ENCODE peak calls at places on chromosomes 6 and 20, in ten cellular contexts. M is body of pancreas, X is heart right ventricle, A is heart left ventricle, N is MCF 10A, C is A549, H is fibroblast of pulmonary artery, T is foreskin keratinocyte, W is kidney epithelial cell, D is endothelial cell. S is an unnamed sample.

GRCh38 chr6:38504996-38505395 is 134.7 kb downstream of the BTBD9 start:
- DNase-seq in X (no peak), C (no peak), M (no peak), H (no peak), W (no peak), D (no peak), A (no peak), N (no peak), T (peak), S (no peak)

GRCh38 chr20:46435146-46435545 is 28.7 kb upstream of the ELMO2 start:
- DNase-seq in H (no peak), D (no peak), A (no peak), C (no peak), N (no peak), W (no peak), X (no peak), M (no peak), T (no peak), S (no peak)

GRCh38 chr6:60991427-60992028 is 1294.5 kb downstream of the KHDRBS2 start:
- DNase-seq in A (no peak), X (no peak), W (no peak), M (no peak), D (no peak), H (no peak), C (no peak), T (peak), N (no peak), S (no peak)

GRCh38 chr20:51326241-51326819 is 216.2 kb downstream of the NFATC2 start:
- DNase-seq in D (peak), A (no peak), H (peak), T (peak), W (no peak), N (peak), X (no peak), M (peak), C (peak), S (peak)

GRCh38 chr20:21515300-21516179 is 1.7 kb upstream of the NKX2-2 start:
- DNase-seq in W (no peak), T (no peak), H (no peak), A (no peak), C (no peak), D (no peak), N (no peak), M (no peak), X (no peak), S (no peak)

GRCh38 chr20:38246357-38247165 is 14.0 kb downstream of the KIAA1755 start:
- DNase-seq in H (no peak), M (no peak), A (no peak), W (no peak), X (peak), N (no peak), C (no peak), T (no peak), D (no peak), S (no peak)

GRCh38 chr6:87165169-87165568 is 9.8 kb downstream of the ZNF292 start:
- DNase-seq in W (no peak), N (no peak), X (no peak), D (no peak), A (no peak), M (no peak), H (no peak), C (no peak), T (no peak), S (no peak)

GRCh38 chr6:4059115-4059777 is 19.7 kb downstream of the FAM217A start:
- DNase-seq in W (peak), C (peak), T (peak), N (peak), H (peak), A (no peak), X (no peak), D (no peak), M (no peak), S (no peak)

GRCh38 chr6:156991971-156992370 is 214.8 kb downstream of the ARID1B start:
- DNase-seq in A (no peak), D (no peak), H (no peak), T (no peak), C (no peak), N (no peak), W (no peak), M (no peak), X (no peak), S (no peak)

GRCh38 chr20:50323209-50323608 is 132.6 kb downstream of the CEBPB start:
- DNase-seq in D (no peak), W (no peak), T (no peak), C (no peak), X (no peak), A (peak), M (no peak), H (no peak), N (no peak), S (no peak)

DNA sequence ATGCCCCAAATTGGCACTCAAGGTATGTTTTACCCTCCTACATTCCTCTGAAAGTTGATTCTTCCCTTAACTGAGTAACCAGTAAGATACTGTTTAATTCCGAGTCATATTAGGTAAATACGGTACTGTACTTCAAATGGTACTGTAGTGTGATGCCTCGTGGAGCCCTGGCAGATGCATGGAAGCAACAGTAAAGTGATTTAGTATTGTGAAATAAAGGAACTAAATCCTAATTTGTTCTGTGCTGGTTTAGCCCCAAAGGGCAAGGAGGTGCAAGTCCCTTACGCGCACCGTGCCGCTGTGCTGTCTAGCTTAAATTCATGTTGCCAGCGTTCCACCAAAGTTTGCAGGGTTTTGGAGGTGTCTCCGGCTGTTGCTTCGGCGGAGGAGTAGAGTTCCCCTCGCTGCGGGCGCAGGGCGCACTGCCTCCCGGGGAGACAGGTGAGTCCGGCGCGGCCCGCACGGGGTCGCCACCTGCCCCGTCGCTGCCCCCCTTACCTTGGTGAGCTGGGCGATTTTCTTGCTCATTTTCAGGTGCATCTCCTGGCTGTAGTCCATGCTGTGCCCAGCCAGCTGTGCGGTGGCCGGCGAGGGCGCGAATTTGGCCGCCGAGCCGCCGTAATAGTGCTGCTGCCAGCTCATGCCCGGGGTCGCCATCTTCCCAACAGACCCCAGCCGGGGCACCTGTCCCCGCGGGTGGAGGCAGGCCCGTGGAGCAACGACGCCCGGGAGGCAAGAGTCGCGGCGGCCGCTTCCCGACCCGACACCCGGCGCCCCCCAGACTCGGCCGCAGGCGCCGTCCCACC is 618 bp downstream of the FAM184A start:
- DNase-seq in T (peak), X (peak), N (peak), H (peak), A (no peak), W (no peak), C (no peak), M (peak), D (peak), S (peak)
- TF ChIP-seq CTCF in T (peak), X (no peak), N (no peak), H (no peak), A (no peak), W (peak), C (no peak), M (peak), D (no peak), S (no peak)

GRCh38 chr6:160768101-160768500 is 66.1 kb downstream of the PLG start:
- DNase-seq in C (no peak), D (no peak), W (no peak), X (no peak), T (no peak), M (no peak), N (no peak), H (no peak), A (no peak), S (no peak)

GRCh38 chr6:160765412-160765811 is 63.4 kb downstream of the PLG start:
- DNase-seq in N (no peak), A (no peak), X (no peak), W (no peak), D (no peak), T (no peak), H (no peak), C (no peak), M (no peak), S (no peak)

GRCh38 chr6:160766657-160767018 is 64.6 kb downstream of the PLG start:
- DNase-seq in N (no peak), T (no peak), M (no peak), C (no peak), A (no peak), X (no peak), W (no peak), H (no peak), D (no peak), S (no peak)

GRCh38 chr6:160767647-160768019 is 65.6 kb downstream of the PLG start:
- DNase-seq in N (no peak), W (no peak), M (no peak), A (no peak), D (no peak), X (no peak), T (no peak), C (no peak), H (no peak), S (no peak)

DNA sequence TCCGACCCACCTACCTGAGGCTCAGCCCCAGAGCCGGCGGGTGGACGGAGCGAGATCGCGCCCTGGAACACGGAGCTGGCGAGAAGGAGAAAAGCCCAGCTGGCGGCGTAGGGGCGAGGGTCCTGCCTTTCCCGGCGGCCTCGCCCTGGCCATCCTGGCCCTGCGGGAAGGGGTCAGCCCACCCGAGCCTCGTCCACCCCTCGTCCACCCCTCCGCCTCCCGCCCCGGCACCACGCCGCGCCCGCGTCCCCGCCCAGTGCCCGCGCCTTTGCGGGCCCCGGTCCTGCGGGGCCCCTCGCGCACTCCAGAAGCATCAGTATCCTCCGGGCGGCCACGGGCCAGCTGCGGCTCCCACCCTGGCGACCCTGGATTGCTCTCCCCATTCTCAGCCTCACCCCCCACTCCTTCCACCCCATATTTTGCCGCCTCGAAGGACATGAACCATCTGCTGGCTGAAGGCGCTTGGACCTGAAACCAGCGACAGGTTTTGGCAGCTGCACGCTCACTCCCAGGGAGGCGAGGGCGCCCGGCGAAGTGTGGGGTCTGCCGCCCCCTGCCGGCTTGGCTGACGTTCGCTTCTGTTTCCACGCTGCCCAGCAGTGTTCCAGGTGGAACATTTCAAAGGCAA is 65.1 kb downstream of the PLG start:
- DNase-seq in N (peak), C (peak), M (peak), X (peak), D (peak), T (peak), H (peak), A (peak), W (peak), S (peak)
- TF ChIP-seq CTCF in N (peak), C (peak), M (peak), X (peak), D (peak), T (peak), H (peak), A (peak), W (peak), S (peak)

DNA sequence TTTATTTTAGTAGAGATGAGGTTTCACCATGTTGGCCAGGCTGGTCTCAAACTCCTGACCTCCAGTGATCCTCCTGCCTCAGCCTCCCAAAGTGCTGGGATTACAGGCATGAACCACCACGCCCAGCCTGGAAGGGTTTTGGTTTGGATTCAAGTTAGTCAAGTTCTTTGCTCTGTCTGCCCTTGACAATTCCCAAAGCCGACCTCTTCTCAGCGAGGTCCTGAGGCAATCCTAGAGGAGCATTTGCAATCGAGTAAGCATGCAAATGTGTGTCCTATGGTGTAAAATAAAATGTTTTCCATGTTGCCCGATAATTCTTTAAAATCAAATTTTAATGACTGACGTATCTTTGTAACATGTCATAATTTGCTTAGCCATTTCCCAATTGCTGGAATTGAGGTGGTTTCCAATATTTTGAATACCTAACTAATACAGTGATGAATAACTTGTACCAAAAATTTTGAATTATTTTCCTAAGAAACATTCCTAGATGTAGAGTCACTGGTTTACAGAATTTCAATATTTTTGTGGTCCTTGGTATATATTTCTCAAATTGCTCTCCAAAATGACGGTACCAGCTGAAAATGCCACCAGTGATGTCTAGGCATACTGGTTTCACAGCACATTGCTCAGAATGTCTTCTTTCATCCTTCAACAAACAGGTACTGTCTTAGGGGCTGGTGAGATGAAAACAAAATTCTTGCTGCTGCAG is 38.7 kb downstream of the GTF2H5 start:
- DNase-seq in T (no peak), M (no peak), H (no peak), D (no peak), X (no peak), A (no peak), C (no peak), N (no peak), W (no peak), S (no peak)
- TF ChIP-seq CTCF in T (no peak), M (no peak), H (no peak), D (no peak), X (no peak), A (no peak), C (no peak), N (no peak), W (no peak), S (no peak)

GRCh38 chr6:91477688-91478087 is 890.8 kb upstream of the MAP3K7 start:
- DNase-seq in W (no peak), C (no peak), A (no peak), H (no peak), T (no peak), N (no peak), D (no peak), X (no peak), M (no peak), S (no peak)
- TF ChIP-seq CTCF in W (no peak), C (no peak), A (no peak), H (no peak), T (no peak), N (no peak), D (no peak), X (no peak), M (no peak), S (no peak)

GRCh38 chr6:130794686-130795085 is 32.5 kb upstream of the SMLR1 start:
- DNase-seq in X (no peak), H (no peak), C (no peak), A (no peak), N (no peak), M (no peak), W (no peak), T (peak), D (no peak), S (no peak)

GRCh38 chr6:130783416-130784107 is 43.6 kb upstream of the SMLR1 start:
- DNase-seq in W (no peak), M (no peak), D (no peak), X (no peak), N (no peak), T (no peak), H (no peak), A (no peak), C (no peak), S (no peak)

GRCh38 chr6:130794010-130794675 is 33.1 kb upstream of the SMLR1 start:
- DNase-seq in C (no peak), X (no peak), T (no peak), N (no peak), W (no peak), D (no peak), H (no peak), A (no peak), M (no peak), S (no peak)

GRCh38 chr6:130787726-130788500 is 39.3 kb upstream of the SMLR1 start:
- DNase-seq in W (no peak), M (no peak), H (no peak), A (no peak), C (no peak), X (no peak), N (no peak), D (no peak), T (no peak), S (no peak)

GRCh38 chr6:130788954-130789353 is 38.3 kb upstream of the SMLR1 start:
- DNase-seq in M (no peak), A (no peak), H (no peak), W (no peak), X (no peak), T (no peak), C (no peak), D (no peak), N (no peak), S (no peak)
- TF ChIP-seq CTCF in M (no peak), A (no peak), H (no peak), W (no peak), X (no peak), T (no peak), C (no peak), D (no peak), N (no peak), S (no peak)

GRCh38 chr20:2672446-2672845 is 8.4 kb upstream of the IDH3B start:
- DNase-seq in D (no peak), M (no peak), C (no peak), N (no peak), X (no peak), T (no peak), W (no peak), A (no peak), H (no peak), S (no peak)

GRCh38 chr20:2673453-2673852 is 9.4 kb upstream of the IDH3B start:
- DNase-seq in T (no peak), C (no peak), X (no peak), W (no peak), N (no peak), A (no peak), M (no peak), D (no peak), H (no peak), S (no peak)

DNA sequence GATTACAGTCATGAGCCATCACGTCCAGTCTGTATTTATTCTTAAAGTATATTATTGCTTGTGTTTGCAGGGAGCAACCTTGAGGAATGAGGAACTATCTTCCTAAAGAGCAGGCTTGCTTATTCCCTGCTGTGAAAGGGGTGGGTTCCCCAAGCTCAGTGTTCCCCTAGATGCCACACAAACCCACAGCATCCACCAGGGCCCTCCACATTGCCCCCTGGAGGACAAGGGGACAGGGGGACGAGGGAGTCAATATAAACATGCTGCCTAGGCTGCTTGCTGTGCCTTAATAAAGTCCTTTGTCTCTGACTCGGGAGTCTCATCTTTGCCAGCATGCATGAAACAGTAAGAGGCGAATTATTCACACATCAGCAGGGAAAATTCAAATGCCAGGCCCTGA is 8.0 kb upstream of the IDH3B start:
- DNase-seq in A (no peak), M (no peak), N (no peak), H (no peak), T (no peak), X (no peak), D (peak), C (no peak), W (no peak), S (no peak)
- TF ChIP-seq CTCF in A (no peak), M (no peak), N (no peak), H (peak), T (peak), X (no peak), D (no peak), C (peak), W (peak), S (no peak)

DNA sequence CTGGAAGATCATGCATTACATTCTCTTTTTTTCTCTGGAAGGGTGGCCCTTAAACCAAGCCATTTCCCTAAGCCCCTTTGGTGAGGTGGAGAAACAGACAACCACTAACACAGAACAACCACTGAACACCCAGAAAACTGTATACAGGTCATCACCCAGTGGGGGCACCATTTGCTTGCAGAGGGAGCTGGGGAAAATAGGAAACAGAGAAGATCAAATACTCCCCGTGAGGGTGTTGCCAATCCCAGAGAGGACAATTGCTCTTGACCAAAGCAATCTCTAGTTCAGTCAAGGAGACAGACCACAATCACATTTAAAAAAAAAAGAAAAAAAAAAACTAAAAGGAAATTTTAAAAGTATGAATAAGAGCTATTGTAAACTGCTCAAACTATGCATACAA is 865 bp upstream of the DAAM2 start:
- DNase-seq in C (no peak), N (peak), X (peak), M (no peak), H (peak), D (no peak), A (no peak), T (no peak), W (no peak), S (no peak)
- TF ChIP-seq CTCF in C (no peak), N (no peak), X (no peak), M (no peak), H (peak), D (no peak), A (peak), T (no peak), W (peak), S (no peak)

GRCh38 chr6:46490425-46491200 is 636 bp downstream of the RCAN2 start:
- DNase-seq in A (no peak), M (peak), N (peak), D (peak), T (no peak), W (no peak), H (no peak), X (peak), C (no peak), S (peak)
- TF ChIP-seq CTCF in A (peak), M (no peak), N (no peak), D (peak), T (no peak), W (peak), H (no peak), X (peak), C (no peak), S (peak)

DNA sequence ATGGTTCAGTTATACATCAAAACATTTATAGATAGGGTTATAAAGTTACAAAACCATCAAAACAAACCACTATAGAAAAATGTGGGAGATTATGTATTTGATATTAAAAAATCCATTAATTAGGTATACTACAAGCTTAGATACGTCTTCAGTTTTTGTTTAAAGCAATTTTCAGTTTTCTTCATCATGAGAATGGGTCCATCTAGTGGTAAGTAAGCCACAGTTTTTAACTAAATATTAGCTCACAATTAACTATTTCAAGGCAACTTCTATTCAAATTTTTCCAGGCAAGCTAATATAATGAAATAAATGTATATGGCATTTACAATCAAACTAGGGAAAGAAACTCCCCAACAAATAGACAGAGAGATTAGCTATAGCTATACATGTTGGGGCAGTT is 44.4 kb downstream of the RNGTT start:
- DNase-seq in H (peak), D (no peak), C (no peak), X (no peak), W (no peak), M (no peak), A (no peak), T (no peak), N (peak), S (no peak)
- TF ChIP-seq CTCF in H (peak), D (peak), C (peak), X (peak), W (no peak), M (no peak), A (no peak), T (peak), N (peak), S (peak)